ENCODE peak calls at places on chromosomes 11 and 22, in four cellular contexts. T is fibroblast of the conjunctiva, M is dorsolateral prefrontal cortex, U is neural progenitor cell. D is an unnamed sample.

GRCh38 chr11:6926208-6927029 is at the start of gene ZNF215:
- DNase-seq in T (peak; percentile 71), M (peak; percentile 27), U (peak; percentile 92), D (peak; percentile 78)

GRCh38 chr11:30788849-30789248 is 202.7 kb upstream of the MPPED2 start:
- DNase-seq in T (no peak), M (no peak), U (no peak), D (no peak)

GRCh38 chr11:64745523-64746328 is 1.8 kb upstream of the RASGRP2 start:
- DNase-seq in T (no peak), M (no peak), U (peak; percentile 85), D (peak; percentile 93)

GRCh38 chr11:111676878-111677585 is 74.8 kb downstream of the SIK2 start:
- DNase-seq in T (no peak), M (no peak), U (no peak), D (no peak)

GRCh38 chr11:96061730-96062524 is 138.0 kb upstream of the MTMR2 start:
- DNase-seq in T (no peak), M (no peak), U (no peak), D (no peak)

GRCh38 chr11:123483465-123483864 is 53.4 kb downstream of the GRAMD1B start:
- DNase-seq in T (no peak), M (no peak), U (no peak), D (no peak)

GRCh38 chr11:36446135-36446534 is 63.9 kb downstream of the TRAF6 start:
- DNase-seq in T (no peak), M (no peak), U (no peak), D (no peak)

GRCh38 chr11:130666781-130667251 is 218.4 kb downstream of the ADAMTS15 start:
- DNase-seq in T (no peak), M (no peak), U (no peak), D (no peak)

GRCh38 chr11:34308821-34309585 is 48.8 kb downstream of the ABTB2 start:
- DNase-seq in T (peak; percentile 27), M (no peak), U (no peak), D (no peak)

GRCh38 chr11:75815345-75815983 is 454 bp downstream of the UVRAG start:
- DNase-seq in T (no peak), M (no peak), U (no peak), D (no peak)

GRCh38 chr11:76653674-76654309 is 16.8 kb downstream of the LRRC32 start:
- DNase-seq in T (peak; percentile 39), M (no peak), U (no peak), D (peak; percentile 82)

GRCh38 chr11:100808904-100809491 is 121.9 kb downstream of the ARHGAP42 start:
- DNase-seq in T (no peak), M (no peak), U (peak; percentile 14), D (no peak)

GRCh38 chr22:46731246-46732040 is 6.6 kb downstream of the CERK start:
- DNase-seq in T (no peak), M (no peak), U (peak; percentile 65), D (peak; percentile 58)

GRCh38 chr11:117822031-117822521 is 2.5 kb downstream of the FXYD2 start:
- DNase-seq in T (no peak), M (peak; percentile 51), U (peak; percentile 68), D (peak; percentile 65)

GRCh38 chr11:119793335-119793984 is 64.5 kb upstream of the NECTIN1 start:
- DNase-seq in T (no peak), M (no peak), U (no peak), D (no peak)

D was measured in psoas muscle.